ENCODE peak calls at places on chromosomes 12 and 14, in eight cellular contexts. Q, R, S, K, V, J, Z and T are unnamed samples. For H3K27me3 and H3K4me1, the result is how much of the 10 kb centered on the place peaks cover.

GRCh38 chr12:19757317-19757877 is 318.1 kb downstream of the AEBP2 start:
- DNase-seq in Q (no peak), R (no peak), S (no peak), K (peak), V (peak), J (no peak), Z (no peak), T (no peak)

GRCh38 chr12:34288963-34289345 is 266.7 kb downstream of the ALG10 start:
- DNase-seq in Q (no peak), R (no peak), S (no peak), K (no peak), V (no peak), J (no peak), Z (peak), T (no peak)

GRCh38 chr14:33352821-33353220 is 414.1 kb downstream of the NPAS3 start:
- DNase-seq in Q (no peak), R (no peak), S (no peak), K (peak), V (no peak), J (no peak), Z (no peak), T (no peak)

GRCh38 chr12:84974177-84974815 is 61.7 kb upstream of the SLC6A15 start:
- DNase-seq in Q (no peak), R (no peak), S (no peak), K (no peak), V (no peak), J (no peak), Z (peak), T (no peak)

GRCh38 chr12:124542021-124542941 is 25.1 kb downstream of the NCOR2 start:
- DNase-seq in Q (no peak), R (no peak), S (no peak), K (no peak), V (no peak), J (no peak), Z (no peak), T (no peak)

GRCh38 chr14:77058785-77059184 is 30.3 kb upstream of the IRF2BPL start:
- DNase-seq in Q (no peak), R (no peak), S (no peak), K (no peak), V (no peak), J (no peak), Z (no peak), T (no peak)

GRCh38 chr12:72982351-72982750 is 710.2 kb downstream of the TRHDE start:
- DNase-seq in Q (no peak), R (no peak), S (no peak), K (no peak), V (no peak), J (no peak), Z (no peak), T (no peak)

GRCh38 chr12:106760184-106760531 is 14.3 kb upstream of the RIC8B start:
- DNase-seq in Q (no peak), R (no peak), S (no peak), K (peak), V (peak), J (no peak), Z (peak), T (no peak)

GRCh38 chr12:114371250-114371649 is 34.7 kb downstream of the TBX5 start:
- DNase-seq in Q (no peak), R (no peak), S (no peak), K (no peak), V (no peak), J (no peak), Z (no peak), T (no peak)

GRCh38 chr12:31586703-31587102 is 4.2 kb downstream of the DENND5B start:
- DNase-seq in Q (no peak), R (no peak), S (no peak), K (no peak), V (no peak), J (no peak), Z (no peak), T (no peak)

GRCh38 chr12:15783288-15783687 is 5.9 kb downstream of the EPS8 start:
- DNase-seq in Q (no peak), R (no peak), S (no peak), K (no peak), V (no peak), J (no peak), Z (no peak), T (no peak)

GRCh38 chr14:23556700-23557440 is 799 bp downstream of the THTPA start:
- DNase-seq in Q (no peak), R (no peak), S (no peak), K (no peak), V (no peak), J (no peak), Z (no peak), T (no peak)

GRCh38 chr12:65916991-65917676 is 92.9 kb downstream of the HMGA2 start:
- DNase-seq in Q (no peak), R (no peak), S (no peak), K (no peak), V (no peak), J (no peak), Z (no peak), T (no peak)

GRCh38 chr12:33476058-33476457 is 36.4 kb upstream of the SYT10 start:
- DNase-seq in Q (no peak), R (no peak), S (no peak), K (no peak), V (no peak), J (no peak), Z (no peak), T (no peak)

GRCh38 chr14:61188936-61189808 is 92.0 kb downstream of the TMEM30B start:
- DNase-seq in Q (peak), R (peak), S (peak), K (peak), V (peak), J (no peak), Z (peak), T (no peak)

GRCh38 chr12:29146201-29146600 is 2.9 kb upstream of the FAR2 start:
- DNase-seq in Q (no peak), R (no peak), S (no peak), K (no peak), V (no peak), J (no peak), Z (no peak), T (no peak)

GRCh38 chr12:98955284-98955683 is 310.2 kb downstream of the APAF1 start:
- DNase-seq in Q (no peak), R (no peak), S (no peak), K (peak), V (peak), J (no peak), Z (peak), T (no peak)

GRCh38 chr14:34693228-34693939 is 21.0 kb downstream of the CFL2 start:
- DNase-seq in Q (no peak), R (peak), S (no peak), K (peak), V (no peak), J (no peak), Z (peak), T (no peak)

GRCh38 chr14:45868377-45868776 is 615.4 kb upstream of the MIS18BP1 start:
- DNase-seq in Q (no peak), R (no peak), S (no peak), K (no peak), V (no peak), J (no peak), Z (no peak), T (no peak)

GRCh38 chr14:22982013-22982476 is 306 bp downstream of the AJUBA start:
- DNase-seq in Q (no peak), R (no peak), S (no peak), K (no peak), V (no peak), J (no peak), Z (peak), T (no peak)

GRCh38 chr12:70732287-70732686 is 95.1 kb upstream of the PTPRB start:
- DNase-seq in Q (no peak), R (no peak), S (no peak), K (no peak), V (no peak), J (no peak), Z (no peak), T (no peak)

GRCh38 chr14:98138666-98139065 is 1133.3 kb downstream of the BCL11B start:
- DNase-seq in Q (no peak), R (peak), S (no peak), K (peak), V (no peak), J (no peak), Z (peak), T (no peak)

GRCh38 chr12:53244337-53244736 is 12.3 kb upstream of the RARG start:
- DNase-seq in Q (no peak), R (no peak), S (no peak), K (no peak), V (no peak), J (no peak), Z (no peak), T (no peak)

GRCh38 chr12:13120431-13120830 is 17.0 kb upstream of the GSG1 start:
- DNase-seq in Q (no peak), R (no peak), S (no peak), K (no peak), V (no peak), J (no peak), Z (no peak), T (no peak)

GRCh38 chr14:35878272-35879140 is 52.4 kb downstream of the BRMS1L start:
- DNase-seq in Q (no peak), R (peak), S (no peak), K (peak), V (peak), J (no peak), Z (no peak), T (no peak)

GRCh38 chr14:71574976-71575375 is 357.3 kb upstream of the RGS6 start:
- DNase-seq in Q (no peak), R (no peak), S (no peak), K (peak), V (peak), J (no peak), Z (no peak), T (no peak)

GRCh38 chr14:81453166-81453766 is 53.1 kb upstream of the STON2 start:
- DNase-seq in Q (peak), R (peak), S (no peak), K (peak), V (peak), J (no peak), Z (peak), T (no peak)

GRCh38 chr12:42862055-42862454 is 272.5 kb upstream of the PRICKLE1 start:
- DNase-seq in Q (no peak), R (no peak), S (no peak), K (peak), V (no peak), J (no peak), Z (no peak), T (no peak)

GRCh38 chr14:69695664-69696527 is 71.0 kb upstream of the SRSF5 start:
- DNase-seq in Q (no peak), R (peak), S (no peak), K (peak), V (peak), J (no peak), Z (peak), T (no peak)

GRCh38 chr14:35261774-35262173 is 30.4 kb upstream of the PSMA6 start:
- DNase-seq in Q (no peak), R (no peak), S (no peak), K (peak), V (peak), J (no peak), Z (no peak), T (no peak)

GRCh38 chr12:4855121-4855924 is 54.4 kb upstream of the KCNA1 start:
- DNase-seq in Q (peak), R (peak), S (no peak), K (peak), V (peak), J (peak), Z (peak), T (peak)

GRCh38 chr14:37150414-37150813 is 22.0 kb downstream of the SLC25A21 start:
- DNase-seq in Q (no peak), R (no peak), S (no peak), K (peak), V (peak), J (no peak), Z (no peak), T (no peak)

GRCh38 chr14:90109858-90110257 is 48.1 kb downstream of the KCNK13 start:
- DNase-seq in Q (no peak), R (no peak), S (no peak), K (no peak), V (no peak), J (no peak), Z (peak), T (no peak)

GRCh38 chr12:101552277-101552676 is 42.5 kb upstream of the MYBPC1 start:
- DNase-seq in Q (no peak), R (no peak), S (no peak), K (peak), V (peak), J (no peak), Z (peak), T (no peak)

GRCh38 chr12:85036241-85036707 is at the start of the genes LRRIQ1 and TSPAN19:
- DNase-seq in Q (peak), R (peak), S (peak), K (peak), V (peak), J (peak), Z (peak), T (no peak)

GRCh38 chr12:130680451-130680990 is 35.6 kb downstream of the RIMBP2 start:
- DNase-seq in Q (no peak), R (no peak), S (no peak), K (no peak), V (no peak), J (no peak), Z (no peak), T (no peak)

GRCh38 chr14:66496911-66497310 is 10.7 kb downstream of the CCDC196 start:
- DNase-seq in Q (no peak), R (no peak), S (no peak), K (no peak), V (no peak), J (no peak), Z (no peak), T (no peak)

GRCh38 chr12:104219361-104219892 is 3.8 kb downstream of the TXNRD1 start:
- DNase-seq in Q (no peak), R (no peak), S (no peak), K (peak), V (peak), J (peak), Z (no peak), T (no peak)

GRCh38 chr12:62530596-62530995 is 64.0 kb downstream of the MON2 start:
- DNase-seq in Q (no peak), R (no peak), S (no peak), K (peak), V (peak), J (no peak), Z (no peak), T (no peak)

DNA sequence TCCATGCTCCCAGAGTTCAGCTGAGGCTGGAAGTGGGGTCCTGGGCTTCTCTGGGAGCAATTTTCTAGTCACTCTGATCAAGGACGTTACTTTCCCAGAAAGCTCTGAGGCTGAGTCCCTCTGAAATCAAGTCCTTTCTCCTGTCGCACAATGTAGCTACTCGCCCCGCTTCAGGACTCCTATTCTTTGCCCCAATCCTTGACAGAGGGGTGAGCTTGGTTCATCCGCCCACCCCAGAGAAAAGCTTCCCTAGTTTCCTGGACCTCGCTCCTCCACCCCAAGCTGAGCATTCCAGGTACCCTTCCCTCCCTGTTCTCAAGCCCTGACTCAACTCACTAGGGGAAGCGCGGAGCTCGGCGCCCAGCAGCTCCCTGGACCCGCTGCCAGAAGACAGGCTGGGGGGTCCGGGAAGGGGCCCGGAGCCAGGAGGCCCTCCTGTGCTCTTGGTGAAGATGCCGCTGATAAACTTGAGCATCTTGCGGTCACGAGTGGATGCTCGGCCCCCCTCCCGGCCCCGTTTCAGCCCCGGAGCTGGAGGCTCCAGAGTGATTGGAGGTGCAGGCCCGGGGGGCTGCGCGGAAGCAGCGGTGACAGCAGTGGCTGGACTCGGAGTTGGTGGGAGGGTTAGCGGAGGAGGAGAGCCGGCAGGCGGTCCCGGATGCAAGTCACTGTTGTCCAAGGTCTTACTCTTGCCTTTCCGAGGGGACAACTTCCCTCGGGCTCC is 1.6 kb downstream of the AGAP2 start:
- DNase-seq in Q (no peak), R (no peak), S (no peak), K (no peak), V (no peak), J (no peak), Z (peak), T (no peak)
- H3K27me3 ChIP-seq in Q (half or more), R (half or more), S (under half), K (half or more), V (half or more), J (half or more), Z (half or more), T (under half)

GRCh38 chr12:47397664-47398281 is 308.1 kb downstream of the RPAP3 start:
- DNase-seq in Q (no peak), R (no peak), S (no peak), K (peak), V (peak), J (peak), Z (no peak), T (no peak)
- TF ChIP-seq CTCF in Q (peak), R (no peak), S (no peak), K (peak), V (peak), J (peak), Z (peak), T (no peak)

DNA sequence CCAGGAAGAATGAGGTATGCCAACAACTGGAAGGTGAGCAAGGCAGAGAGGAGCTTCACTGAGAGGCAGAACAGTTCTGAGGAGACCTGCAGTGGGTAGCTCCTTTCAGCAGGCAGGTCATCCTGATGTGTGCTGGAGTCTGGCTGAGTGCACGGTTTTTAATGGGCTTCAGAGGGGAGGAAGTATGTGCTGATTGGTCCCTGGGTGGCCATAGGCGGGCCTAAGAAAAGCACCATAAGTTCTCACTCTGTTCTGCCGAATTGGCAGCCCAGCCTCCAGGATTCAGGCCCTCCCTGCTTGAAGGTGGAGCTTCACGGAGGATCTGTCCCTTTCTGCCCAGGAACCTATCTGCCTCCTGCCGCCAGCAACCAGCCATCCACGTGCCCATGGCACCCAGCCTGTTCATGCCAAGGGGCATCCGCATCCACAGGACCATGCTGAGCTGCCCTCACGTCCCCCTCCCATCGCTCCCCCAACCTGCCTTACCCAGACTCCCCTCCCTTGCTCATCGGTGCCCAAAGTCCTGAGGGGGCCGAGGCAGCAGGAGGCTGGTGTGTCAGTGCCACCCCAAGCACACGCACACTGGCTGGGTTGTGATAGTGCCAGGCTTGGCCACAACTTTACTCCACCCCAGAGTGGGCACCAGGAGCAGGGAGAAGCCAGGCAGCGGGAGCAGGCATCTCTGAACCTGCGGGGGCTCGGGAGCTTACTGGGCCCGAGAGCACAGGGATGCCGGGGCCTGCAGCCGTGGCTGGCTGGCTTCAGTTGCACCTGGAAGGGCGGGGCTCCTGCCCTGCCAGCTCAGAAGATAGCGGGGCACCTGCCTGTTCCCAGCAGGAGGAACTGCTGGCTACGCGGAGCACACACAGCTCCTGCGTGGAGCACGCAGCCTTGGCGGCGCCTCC is 608.4 kb upstream of the FOXG1 start:
- DNase-seq in Q (peak), R (no peak), S (no peak), K (no peak), V (no peak), J (no peak), Z (peak), T (no peak)
- H3K4me1 ChIP-seq in Q (under half), R (under half), S (under half), K (under half), V (under half), J (under half), Z (under half), T (under half)

GRCh38 chr14:56794088-56794556 is 16.2 kb downstream of the OTX2 start:
- DNase-seq in Q (no peak), R (no peak), S (no peak), K (no peak), V (no peak), J (no peak), Z (peak), T (no peak)

GRCh38 chr14:56795284-56795622 is 15.0 kb downstream of the OTX2 start:
- DNase-seq in Q (no peak), R (no peak), S (no peak), K (no peak), V (no peak), J (no peak), Z (no peak), T (no peak)

GRCh38 chr14:56794557-56795283 is 15.6 kb downstream of the OTX2 start:
- DNase-seq in Q (no peak), R (no peak), S (no peak), K (no peak), V (no peak), J (no peak), Z (peak), T (no peak)

GRCh38 chr14:56787530-56787929 is 22.7 kb downstream of the OTX2 start:
- DNase-seq in Q (no peak), R (no peak), S (no peak), K (no peak), V (no peak), J (no peak), Z (no peak), T (no peak)

GRCh38 chr14:56789955-56790354 is 20.3 kb downstream of the OTX2 start:
- DNase-seq in Q (no peak), R (no peak), S (no peak), K (no peak), V (no peak), J (no peak), Z (no peak), T (no peak)
- H3K27me3 ChIP-seq in Q (under half), R (under half), S (under half), K (under half), V (under half), J (under half), Z (under half), T (under half)

DNA sequence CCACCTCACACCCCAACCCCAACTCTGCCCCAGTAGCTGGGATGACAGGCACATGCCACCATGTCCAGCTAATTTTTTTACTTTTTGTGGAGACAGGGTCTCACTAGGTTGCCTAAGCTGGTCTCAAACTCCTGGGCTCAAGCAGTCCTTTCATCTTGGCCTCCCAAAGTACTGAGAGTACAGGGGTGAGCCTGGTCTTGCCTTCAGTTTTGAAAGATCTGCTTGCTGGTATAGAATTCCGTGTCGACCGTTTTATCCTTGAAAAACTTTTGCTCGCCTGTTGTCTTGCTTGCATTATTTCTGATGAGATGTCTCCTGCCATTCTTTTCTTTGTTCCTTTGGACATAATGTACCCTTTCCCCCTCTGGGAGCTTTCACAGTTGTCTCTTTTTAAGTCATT is 92.0 kb upstream of the DYNC1H1 start:
- DNase-seq in Q (no peak), R (no peak), S (no peak), K (no peak), V (no peak), J (no peak), Z (no peak), T (peak)
- TF ChIP-seq CTCF in Q (no peak), R (no peak), S (no peak), K (no peak), V (no peak), J (no peak), Z (no peak), T (no peak)

DNA sequence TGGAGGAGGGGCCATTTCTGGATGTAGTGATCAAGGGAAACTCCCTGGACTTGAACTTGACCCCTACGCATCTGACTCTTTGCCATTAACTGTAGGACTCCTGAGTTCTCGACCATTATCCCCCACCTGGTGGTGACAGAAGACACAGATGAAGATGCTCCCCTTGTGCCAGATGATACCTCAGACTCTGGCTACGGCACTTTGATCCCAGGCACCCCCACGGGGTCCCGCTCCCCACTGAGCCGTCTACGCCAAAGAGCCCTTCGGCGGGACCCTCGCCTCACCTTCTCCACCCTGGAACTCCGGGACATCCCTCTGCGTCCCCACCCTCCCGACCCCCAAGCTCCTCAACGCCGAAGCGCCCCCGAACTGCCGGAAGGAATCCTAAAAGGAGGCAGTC is 14.7 kb downstream of the TNFRSF1A start:
- DNase-seq in Q (no peak), R (no peak), S (no peak), K (no peak), V (no peak), J (no peak), Z (no peak), T (no peak)
- H3K4me1 ChIP-seq in Q (half or more), R (under half), S (under half), K (under half), V (under half), J (under half), Z (under half), T (half or more)